ENCODE peak calls at places on chromosomes 12 and 14, in five cellular contexts. I is effector memory CD4-positive, alpha-beta T cell; G is aorta; O is IMR-90; V is H7. W is an unnamed sample. For H3K36me3, the result is how much of the 10 kb centered on the place peaks cover.

GRCh38 chr14:94964181-94964580 is 193.1 kb downstream of the DICER1 start:
- DNase-seq in G (no peak), V (no peak), I (no peak), O (no peak), W (no peak)

GRCh38 chr14:23559010-23559920 is 3.2 kb downstream of the THTPA start:
- DNase-seq in G (peak), O (peak), I (peak), V (peak), W (peak)

GRCh38 chr14:32259368-32260013 is 56.4 kb upstream of the RNU6-8 start:
- DNase-seq in V (peak), O (peak), I (no peak), G (no peak), W (no peak)

GRCh38 chr14:95418858-95419257 is 97.6 kb downstream of the SYNE3 start:
- DNase-seq in I (no peak), V (no peak), G (no peak), O (no peak), W (no peak)

GRCh38 chr12:29782285-29782820 is 1.4 kb downstream of the TMTC1 start:
- DNase-seq in V (peak), I (no peak), O (peak), G (no peak), W (no peak)

GRCh38 chr12:46555379-46555778 is 182.8 kb upstream of the SLC38A2 start:
- DNase-seq in O (peak), G (no peak), I (no peak), V (no peak), W (no peak)

GRCh38 chr14:56210570-56210969 is 92.4 kb downstream of the PELI2 start:
- DNase-seq in O (no peak), I (no peak), G (no peak), V (no peak), W (no peak)

GRCh38 chr12:57112492-57113294 is 1.5 kb upstream of the STAT6 start:
- DNase-seq in O (no peak), G (no peak), I (no peak), V (no peak), W (no peak)

GRCh38 chr14:71408362-71409035 is 501.2 kb downstream of the PCNX1 start:
- DNase-seq in O (peak), V (no peak), G (no peak), I (no peak), W (no peak)

GRCh38 chr12:72271741-72272661 is at the start of gene TRHDE:
- DNase-seq in G (peak), I (no peak), V (peak), O (peak), W (no peak)

GRCh38 chr12:119020377-119021360 is 39.3 kb downstream of the SRRM4 start:
- DNase-seq in V (peak), G (no peak), O (no peak), I (no peak), W (no peak)

GRCh38 chr14:56678838-56679237 is 99.2 kb downstream of the TMEM260 start:
- DNase-seq in O (no peak), G (no peak), I (no peak), V (no peak), W (no peak)

GRCh38 chr14:68649461-68650189 is 143.2 kb downstream of the ZFP36L1 start:
- DNase-seq in I (no peak), V (no peak), G (no peak), O (peak), W (no peak)

GRCh38 chr12:130592641-130593040 is 123.5 kb downstream of the RIMBP2 start:
- DNase-seq in O (no peak), V (no peak), G (no peak), I (no peak), W (no peak)

GRCh38 chr12:51390457-51391046 is 654 bp downstream of the GALNT6 start:
- DNase-seq in V (no peak), I (no peak), G (peak), O (no peak), W (no peak)

GRCh38 chr12:94150483-94151225 is 2.3 kb downstream of the PLXNC1 start:
- DNase-seq in G (peak), I (peak), O (no peak), V (peak), W (peak)

GRCh38 chr12:54164402-54165145 is 24.2 kb downstream of the SMUG1 start:
- DNase-seq in G (no peak), I (no peak), V (peak), O (no peak), W (no peak)

GRCh38 chr12:69649529-69649928 is 38.8 kb upstream of the LRRC10 start:
- DNase-seq in O (no peak), I (no peak), G (no peak), V (no peak), W (no peak)

GRCh38 chr14:69291891-69292586 is 32.1 kb downstream of the GALNT16 start:
- DNase-seq in I (no peak), V (peak), G (no peak), O (no peak), W (no peak)

GRCh38 chr12:116469344-116469743 is 89.8 kb upstream of the MAP1LC3B2 start:
- DNase-seq in O (no peak), I (no peak), G (no peak), V (no peak), W (no peak)

GRCh38 chr14:90506748-90507147 is 109.9 kb downstream of the CALM1 start:
- DNase-seq in V (no peak), O (no peak), G (no peak), I (no peak), W (no peak)

GRCh38 chr12:16281157-16281556 is 3.7 kb upstream of the SLC15A5 start:
- DNase-seq in G (no peak), I (no peak), O (no peak), V (no peak), W (no peak)

GRCh38 chr12:107564946-107565345 is 120.7 kb upstream of the PWP1 start:
- DNase-seq in O (peak), G (no peak), V (peak), I (no peak), W (peak)

GRCh38 chr12:56528836-56529235 is 7.2 kb downstream of the RBMS2 start:
- DNase-seq in G (no peak), V (no peak), O (peak), I (no peak), W (no peak)

GRCh38 chr14:24368562-24369252 is 723 bp downstream of the NFATC4 start:
- DNase-seq in V (peak), G (peak), I (no peak), O (peak), W (peak)

GRCh38 chr12:121767525-121768016 is 25.9 kb downstream of the RHOF start:
- DNase-seq in G (peak), I (no peak), O (peak), V (no peak), W (no peak)

GRCh38 chr12:89092297-89092696 is 260.0 kb downstream of the DUSP6 start:
- DNase-seq in I (no peak), V (no peak), O (no peak), G (no peak), W (no peak)

GRCh38 chr12:34398706-34399630 is 376.7 kb downstream of the ALG10 start:
- DNase-seq in O (no peak), V (peak), I (no peak), G (peak), W (peak)

GRCh38 chr12:132851465-132851864 is 22.8 kb upstream of the GOLGA3 start:
- DNase-seq in V (no peak), O (no peak), I (no peak), G (no peak), W (no peak)

GRCh38 chr12:64137117-64137516 is 85.0 kb downstream of the KICS2 start:
- DNase-seq in I (no peak), G (no peak), V (no peak), O (peak), W (no peak)

GRCh38 chr14:54669759-54670630 is 103.1 kb downstream of the SAMD4A start:
- DNase-seq in I (peak), O (peak), G (no peak), V (no peak), W (peak)

GRCh38 chr12:110581951-110582285 is 1.2 kb downstream of the PPTC7 start:
- DNase-seq in V (peak), G (no peak), I (no peak), O (no peak), W (no peak)

GRCh38 chr14:60622920-60623263 is 26.4 kb downstream of the SIX1 start:
- DNase-seq in I (no peak), O (peak), V (no peak), G (no peak), W (no peak)

GRCh38 chr12:104699489-104700194 is 242.9 kb downstream of the CHST11 start:
- DNase-seq in I (no peak), O (peak), G (peak), V (no peak), W (no peak)

GRCh38 chr12:56317675-56318074 is 1.9 kb upstream of the CNPY2 start:
- DNase-seq in I (no peak), G (no peak), O (no peak), V (no peak), W (no peak)

GRCh38 chr14:54440037-54440436 is 1.1 kb downstream of the CNIH1 start:
- DNase-seq in V (no peak), G (no peak), I (no peak), O (peak), W (no peak)

GRCh38 chr14:87816421-87816820 is 176.6 kb downstream of the GALC start:
- DNase-seq in G (no peak), O (no peak), V (no peak), I (no peak), W (no peak)

GRCh38 chr12:58888131-58888783 is 32.0 kb downstream of the LRIG3 start:
- DNase-seq in V (no peak), I (no peak), G (no peak), O (peak), W (no peak)

DNA sequence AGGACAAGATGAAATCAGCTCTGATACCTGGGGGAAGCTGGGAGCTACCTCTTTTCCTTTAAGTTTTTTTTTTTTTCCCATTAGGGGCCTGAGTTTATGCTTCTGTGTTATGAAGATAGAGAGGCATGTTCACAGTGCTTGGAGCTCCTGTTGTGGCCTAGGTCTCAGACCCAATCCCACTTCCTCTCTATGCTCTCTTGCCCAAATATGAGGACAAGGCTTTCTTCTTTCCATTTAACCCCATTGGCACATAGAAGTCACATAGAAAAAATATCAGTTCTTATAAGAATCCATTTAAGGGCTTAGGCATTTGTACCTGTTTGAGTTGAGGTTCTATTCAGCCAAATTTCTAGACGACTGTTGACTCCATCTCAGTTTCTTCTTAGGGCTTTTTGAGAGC is 12.6 kb downstream of the MRPS35 start:
- DNase-seq in I (no peak), O (no peak), G (no peak), V (no peak), W (no peak)
- H3K36me3 ChIP-seq in I (under half), O (under half), G (under half), V (under half), W (under half)

DNA sequence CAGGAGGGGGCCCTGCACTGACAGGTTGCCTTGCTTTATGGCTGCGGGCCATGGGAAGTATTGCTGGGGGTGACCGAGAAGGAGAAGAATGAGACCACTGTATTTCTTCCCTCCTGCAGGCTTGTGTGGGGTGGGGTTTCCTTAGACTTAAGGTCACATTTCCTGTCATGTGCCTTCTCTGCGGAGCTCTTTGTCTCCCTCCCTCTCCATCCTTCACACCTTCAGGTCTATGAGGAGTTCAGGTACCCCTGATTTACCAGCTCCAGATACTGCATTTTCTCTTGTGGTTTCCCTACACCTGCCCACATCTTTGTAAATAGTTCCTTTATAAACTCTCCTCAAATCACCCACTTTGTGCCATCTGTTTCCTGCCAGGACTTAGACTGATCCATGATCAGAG is 3.6 kb downstream of the FNTB start:
- DNase-seq in I (no peak), G (no peak), V (no peak), O (no peak), W (no peak)
- H3K4me3 ChIP-seq in I (peak), G (no peak), V (no peak), O (no peak), W (peak)

GRCh38 chr14:35147711-35148110 is 25.4 kb downstream of the PRORP start:
- DNase-seq in G (no peak), V (no peak), I (no peak), O (no peak), W (no peak)
- H3K36me3 ChIP-seq in G (under half), V (under half), I (under half), O (under half), W (under half)

DNA sequence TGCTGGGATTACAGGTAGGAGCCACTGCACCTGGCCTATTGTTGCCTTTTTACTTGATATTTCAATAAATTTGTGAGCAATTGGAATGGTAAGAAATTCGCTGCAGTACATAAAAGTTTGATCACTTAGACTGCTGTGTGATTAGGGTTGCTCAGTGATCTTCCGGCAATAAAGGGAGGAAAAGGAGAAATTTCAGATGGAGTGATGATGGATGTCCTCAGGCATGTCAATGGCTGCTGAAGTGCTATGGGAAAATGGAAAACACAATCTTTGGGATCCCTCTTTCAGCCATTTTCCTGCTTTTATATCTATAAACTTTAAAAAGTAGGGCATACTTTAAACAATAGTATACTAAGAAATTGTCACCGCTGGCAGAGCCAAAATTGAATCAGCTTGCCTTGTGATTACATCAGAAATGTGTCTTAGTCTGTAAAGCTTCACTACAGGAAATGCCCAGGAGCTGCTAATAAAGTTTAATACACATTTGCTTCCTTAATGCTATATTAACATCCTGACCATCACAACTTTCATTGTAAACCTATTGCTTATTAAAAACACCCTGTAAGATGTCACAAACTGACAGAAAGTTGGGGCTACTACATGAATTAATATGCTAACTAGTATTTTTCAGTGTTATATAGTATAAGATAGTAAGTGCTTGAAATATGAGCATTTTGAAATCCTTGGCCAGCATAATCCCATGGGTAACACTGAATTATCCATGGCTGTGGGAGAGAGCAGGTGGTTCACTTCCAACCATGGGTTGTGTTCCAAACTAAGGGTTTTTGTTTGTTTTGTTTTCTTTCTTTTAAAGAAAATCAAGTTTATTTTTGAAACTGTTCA is 13.8 kb upstream of the FBXL14 start:
- DNase-seq in G (no peak), V (no peak), I (no peak), O (peak), W (no peak)
- H3K4me3 ChIP-seq in G (no peak), V (no peak), I (no peak), O (no peak), W (no peak)

GRCh38 chr12:47698631-47699030 is 7.2 kb downstream of the RPAP3 start:
- DNase-seq in I (no peak), O (no peak), V (no peak), G (no peak), W (no peak)
- H3K36me3 ChIP-seq in I (under half), O (under half), V (under half), G (under half), W (under half)

DNA sequence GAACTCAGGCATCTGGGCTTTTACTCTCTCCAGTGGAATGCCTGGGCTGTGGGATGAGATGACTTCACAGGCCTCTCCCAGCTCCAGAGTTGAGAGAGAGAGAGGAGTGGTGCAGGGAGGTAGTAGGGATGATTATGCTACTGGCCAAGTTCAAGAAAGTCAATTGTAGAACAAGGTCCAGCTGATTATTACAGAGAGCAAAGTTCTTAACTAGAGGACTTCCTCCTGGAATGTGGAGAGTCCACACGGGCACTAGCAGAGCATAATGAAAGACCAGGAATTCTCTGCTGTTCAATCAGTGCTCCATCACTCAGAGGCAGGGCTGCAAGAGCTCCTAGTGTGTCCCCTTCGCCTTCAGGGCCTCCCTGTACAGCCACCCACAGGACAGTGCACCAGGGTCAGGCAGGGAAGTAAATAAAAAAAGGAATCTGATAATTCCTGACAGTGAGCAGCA is 651 bp upstream of the EMP1 start:
- DNase-seq in I (no peak), G (no peak), O (peak), V (no peak), W (no peak)
- H3K4me3 ChIP-seq in I (peak), G (no peak), O (no peak), V (no peak), W (peak)

GRCh38 chr12:123749355-123749754 is 12.7 kb upstream of the DNAH10 start:
- DNase-seq in V (no peak), I (no peak), O (no peak), G (no peak), W (no peak)
- H3K36me3 ChIP-seq in V (under half), I (under half), O (under half), G (under half), W (under half)

W was measured in CD8-positive, alpha-beta memory T cell.